ENCODE peak calls at places on chromosomes 4 and X, in ten cellular contexts. U, G, H, I, Q, M, X, D, K and W are unnamed samples.

GRCh38 chr4:118991686-118992085 is 103.0 kb downstream of the SYNPO2 start:
- DNase-seq in D (no peak), X (no peak), I (no peak), M (no peak), G (no peak), Q (no peak), H (no peak), K (no peak), U (no peak), W (no peak)

GRCh38 chr4:2354760-2355159 is 63.7 kb downstream of the ZFYVE28 start:
- DNase-seq in H (no peak), I (peak; percentile 74), M (no peak), U (no peak), D (peak; percentile 43), X (no peak), Q (no peak), G (no peak), K (no peak), W (peak; percentile 33)

GRCh38 chr4:132614682-132615081 is 534.4 kb upstream of the PCDH10 start:
- DNase-seq in K (no peak), I (no peak), H (no peak), M (no peak), Q (no peak), X (no peak), U (no peak), G (no peak), D (no peak), W (no peak)

GRCh38 chrX:77628294-77629025 is 157.6 kb downstream of the ATRX start:
- DNase-seq in I (no peak), M (no peak), Q (no peak), G (no peak), U (no peak), X (no peak), H (no peak), D (no peak), K (no peak), W (no peak)

GRCh38 chrX:22118161-22118830 is 86.2 kb downstream of the PHEX start:
- DNase-seq in U (no peak), D (no peak), H (no peak), M (no peak), I (no peak), G (no peak), K (no peak), Q (no peak), X (no peak), W (no peak)

GRCh38 chr4:37533286-37534033 is 152.7 kb downstream of the RELL1 start:
- DNase-seq in U (no peak), I (no peak), Q (no peak), H (no peak), X (no peak), D (no peak), K (no peak), M (no peak), G (no peak), W (no peak)

GRCh38 chr4:41258783-41259182 is 2.1 kb downstream of the UCHL1 start:
- DNase-seq in G (peak; percentile 61), Q (no peak), H (peak; percentile 50), I (no peak), M (peak; percentile 69), D (no peak), K (no peak), U (peak; percentile 39), X (no peak), W (peak; percentile 70)

GRCh38 chr4:41746440-41747229 is 1.9 kb downstream of the PHOX2B start:
- DNase-seq in X (no peak), G (no peak), Q (no peak), K (no peak), U (no peak), D (no peak), I (no peak), H (no peak), M (peak; percentile 46), W (peak; percentile 66)

GRCh38 chr4:90318208-90318607 is 191.0 kb downstream of the CCSER1 start:
- DNase-seq in D (no peak), G (no peak), X (no peak), Q (no peak), M (no peak), I (no peak), U (no peak), H (no peak), K (no peak), W (no peak)

GRCh38 chr4:149708513-149709175 is 107.0 kb downstream of the IQCM start:
- DNase-seq in H (no peak), X (no peak), I (no peak), M (no peak), G (no peak), D (no peak), U (no peak), Q (no peak), K (no peak), W (no peak)

GRCh38 chr4:15100994-15101695 is 98.9 kb downstream of the CPEB2 start:
- DNase-seq in M (no peak), D (no peak), G (no peak), Q (no peak), X (no peak), H (no peak), K (no peak), I (no peak), U (no peak), W (no peak)

DNA sequence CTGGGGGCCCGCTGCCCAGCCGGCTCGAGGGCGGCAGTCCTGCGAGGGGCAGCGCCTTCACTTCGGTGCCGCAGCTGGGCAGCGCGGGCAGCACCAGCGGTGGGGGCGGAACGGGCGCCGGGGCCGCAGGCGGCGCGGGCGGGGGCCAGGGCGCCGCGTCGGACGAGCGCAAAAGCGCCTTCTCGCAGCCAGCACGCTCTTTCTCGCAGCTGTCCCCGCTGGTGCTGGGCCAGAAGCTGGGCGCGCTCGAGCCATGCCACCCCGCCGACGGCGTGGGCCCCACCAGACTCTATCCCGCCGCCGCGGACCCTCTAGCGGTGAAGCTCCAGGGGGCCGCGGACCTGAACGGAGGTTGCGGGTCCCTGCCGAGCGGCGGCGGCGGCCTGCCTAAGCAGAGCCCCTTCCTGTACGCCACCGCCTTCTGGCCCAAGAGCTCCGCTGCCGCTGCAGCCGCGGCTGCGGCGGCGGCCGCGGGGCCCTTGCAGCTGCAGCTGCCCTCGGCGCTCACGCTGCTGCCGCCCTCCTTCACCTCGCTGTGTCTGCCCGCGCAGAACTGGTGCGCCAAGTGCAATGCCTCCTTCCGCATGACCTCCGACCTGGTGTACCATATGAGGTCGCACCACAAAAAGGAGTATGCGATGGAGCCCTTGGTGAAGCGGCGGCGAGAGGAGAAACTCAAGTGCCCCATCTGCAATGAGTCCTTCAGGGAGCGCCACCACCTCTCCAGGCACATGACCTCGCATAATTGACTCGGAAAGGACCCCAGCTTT is 5.7 kb downstream of the PRDM8 start:
- DNase-seq in H (peak; percentile 63), Q (peak; percentile 54), D (peak; percentile 59), M (peak; percentile 77), U (peak; percentile 55), G (no peak), K (no peak), I (peak; percentile 79), X (peak; percentile 28), W (peak; percentile 81)
- H3K27ac ChIP-seq in H (peak overlapping the region; percentile 93), Q (peak overlapping the region; percentile 82), D (peak overlapping the region; percentile 29), M (no peak overlapping the region), U (no peak overlapping the region), G (peak overlapping the region; percentile 68), K (peak overlapping the region; percentile 89), I (no peak overlapping the region), X (no peak overlapping the region), W (no peak overlapping the region)

GRCh38 chr4:11426003-11426402 is 2.7 kb downstream of the HS3ST1 start:
- DNase-seq in X (no peak), I (no peak), H (no peak), U (no peak), G (no peak), Q (no peak), M (no peak), K (no peak), D (no peak), W (no peak)
- H3K27ac ChIP-seq in X (no peak overlapping the region), I (no peak overlapping the region), H (no peak overlapping the region), U (no peak overlapping the region), G (no peak overlapping the region), Q (no peak overlapping the region), M (no peak overlapping the region), K (no peak overlapping the region), D (no peak overlapping the region), W (no peak overlapping the region)

GRCh38 chr4:98618670-98619069 is 39.7 kb downstream of the TSPAN5 start:
- DNase-seq in I (no peak), G (no peak), D (no peak), H (no peak), Q (no peak), K (no peak), U (no peak), M (no peak), X (no peak), W (no peak)

GRCh38 chr4:98619197-98619596 is 39.2 kb downstream of the TSPAN5 start:
- DNase-seq in X (no peak), G (no peak), Q (no peak), U (no peak), M (no peak), I (no peak), H (no peak), D (no peak), K (no peak), W (no peak)

GRCh38 chr4:98615991-98616390 is 42.4 kb downstream of the TSPAN5 start:
- DNase-seq in D (no peak), U (no peak), G (no peak), M (no peak), H (no peak), Q (no peak), I (no peak), K (no peak), X (no peak), W (no peak)

GRCh38 chr4:98620087-98620784 is 38.2 kb downstream of the TSPAN5 start:
- DNase-seq in D (no peak), U (no peak), I (no peak), H (no peak), K (no peak), Q (no peak), G (no peak), M (peak; percentile 64), X (no peak), W (peak; percentile 59)

GRCh38 chr4:98617358-98618047 is 40.9 kb downstream of the TSPAN5 start:
- DNase-seq in Q (no peak), U (no peak), H (no peak), I (no peak), M (no peak), D (no peak), K (no peak), X (no peak), G (no peak), W (no peak)
- H3K27ac ChIP-seq in Q (no peak overlapping the region), U (no peak overlapping the region), H (no peak overlapping the region), I (no peak overlapping the region), M (no peak overlapping the region), D (no peak overlapping the region), K (no peak overlapping the region), X (no peak overlapping the region), G (no peak overlapping the region), W (no peak overlapping the region)

DNA sequence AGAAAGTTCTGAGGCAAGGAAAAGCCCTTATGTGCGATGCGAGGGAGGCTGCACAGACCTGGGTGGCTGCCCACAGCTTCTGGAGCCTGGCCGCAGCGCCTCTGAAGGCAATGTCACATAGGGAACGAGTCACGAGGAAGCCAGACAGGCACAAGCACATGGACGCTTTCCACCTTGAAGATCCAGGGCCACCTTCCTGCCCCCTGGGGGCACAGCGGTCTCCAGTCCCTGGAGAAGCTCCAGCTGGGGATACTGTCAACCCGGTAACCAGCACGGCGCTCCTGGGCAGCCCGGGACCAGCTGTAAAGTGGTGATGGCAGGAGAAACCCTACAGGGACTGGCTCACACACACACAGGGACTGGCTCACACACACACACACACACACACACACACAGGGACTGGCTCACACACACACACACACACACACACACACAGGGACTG is 69.7 kb downstream of the MTNR1A start:
- DNase-seq in K (no peak), D (no peak), M (peak; percentile 21), U (peak; percentile 24), Q (no peak), G (no peak), H (peak; percentile 70), X (peak; percentile 38), I (peak; percentile 78), W (no peak)
- H3K27ac ChIP-seq in K (no peak overlapping the region), D (no peak overlapping the region), M (peak overlapping the region; percentile 78), U (no peak overlapping the region), Q (no peak overlapping the region), G (no peak overlapping the region), H (no peak overlapping the region), X (no peak overlapping the region), I (no peak overlapping the region), W (peak overlapping the region; percentile 86)